ENCODE peak calls at places on chromosome 2, in seven cellular contexts. I is trophoblast cell, G is fibroblast of lung, T is tibial artery, H is small intestine, D is SJSA1, Q is transverse colon. W is an unnamed sample. For H3K27me3, the result is how much of the 10 kb centered on the place peaks cover.

GRCh38 chr2:206820755-206821154 is 55.3 kb downstream of the FASTKD2 start:
- DNase-seq in Q (no peak), D (no peak), G (no peak), T (no peak), H (no peak), I (no peak), W (no peak)

GRCh38 chr2:142395294-142395693 is 264.5 kb upstream of the LRP1B start:
- DNase-seq in Q (no peak), D (no peak), T (no peak), G (no peak), H (no peak), I (no peak), W (no peak)

GRCh38 chr2:98663521-98664090 is 55.2 kb downstream of the UNC50 start:
- DNase-seq in Q (no peak), H (peak), D (no peak), I (no peak), T (no peak), G (no peak), W (no peak)

GRCh38 chr2:23235292-23235691 is 149.7 kb upstream of the KLHL29 start:
- DNase-seq in I (no peak), D (no peak), Q (no peak), G (no peak), H (no peak), T (no peak), W (no peak)

GRCh38 chr2:64876137-64876647 is 113.0 kb upstream of the SLC1A4 start:
- DNase-seq in Q (peak), G (peak), T (no peak), H (peak), D (peak), I (peak), W (peak)

GRCh38 chr2:81739971-81740370 is 1435.4 kb upstream of the LRRTM1 start:
- DNase-seq in I (no peak), Q (no peak), T (no peak), G (peak), H (no peak), D (no peak), W (no peak)

GRCh38 chr2:239194731-239195317 is 206.0 kb downstream of the HDAC4 start:
- DNase-seq in Q (no peak), T (peak), H (no peak), D (no peak), G (no peak), I (no peak), W (no peak)

GRCh38 chr2:98750593-98751282 is 19.8 kb upstream of the MGAT4A start:
- DNase-seq in D (no peak), H (no peak), G (no peak), Q (no peak), I (no peak), T (no peak), W (no peak)

GRCh38 chr2:45244928-45245327 is 235.7 kb upstream of the SIX2 start:
- DNase-seq in G (peak), I (no peak), D (no peak), H (no peak), Q (no peak), T (no peak), W (no peak)

GRCh38 chr2:74944987-74945782 is 13.3 kb upstream of the POLE4 start:
- DNase-seq in D (peak), T (no peak), Q (no peak), G (peak), H (no peak), I (no peak), W (peak)

GRCh38 chr2:224056889-224057288 is 17.8 kb upstream of the SERPINE2 start:
- DNase-seq in G (no peak), I (no peak), H (no peak), Q (no peak), T (no peak), D (no peak), W (no peak)

GRCh38 chr2:71190959-71191943 is 35.7 kb downstream of the PAIP2B start:
- DNase-seq in Q (no peak), I (peak), G (peak), T (no peak), D (no peak), H (no peak), W (peak)

GRCh38 chr2:143730155-143730949 is 601.1 kb downstream of the ARHGAP15 start:
- DNase-seq in G (no peak), D (peak), I (peak), T (no peak), H (no peak), Q (no peak), W (peak)

GRCh38 chr2:67268806-67269205 is 128.3 kb upstream of the ETAA1 start:
- DNase-seq in Q (no peak), I (no peak), T (no peak), D (peak), G (peak), H (no peak), W (no peak)

GRCh38 chr2:230793573-230794359 is 71.0 kb upstream of the ITM2C start:
- DNase-seq in H (peak), T (peak), D (peak), G (peak), I (peak), Q (peak), W (peak)

GRCh38 chr2:85585781-85586105 is 1.5 kb downstream of the VAMP5 start:
- DNase-seq in I (peak), G (peak), H (peak), T (no peak), Q (no peak), D (peak), W (no peak)
- H3K27ac ChIP-seq in I (no peak), G (peak), H (peak), T (peak), Q (peak), D (peak), W (no peak)

GRCh38 chr2:218980800-218981389 is 4.1 kb downstream of the FEV start:
- DNase-seq in G (no peak), I (no peak), Q (no peak), D (no peak), T (no peak), H (no peak), W (no peak)
- H3K27me3 ChIP-seq in G (under half), I (half or more), Q (half or more), D (half or more), T (under half), H (under half), W (half or more)

GRCh38 chr2:30422437-30422805 is 24.6 kb upstream of the LCLAT1 start:
- DNase-seq in D (peak), G (no peak), I (no peak), T (peak), H (peak), Q (peak), W (no peak)
- H3K27ac ChIP-seq in D (peak), G (peak), I (peak), T (peak), H (no peak), Q (peak), W (no peak)

GRCh38 chr2:19356545-19357382 is 1.7 kb downstream of the OSR1 start:
- DNase-seq in D (no peak), T (no peak), I (no peak), H (no peak), Q (no peak), G (peak), W (no peak)

GRCh38 chr2:19355416-19355821 is 3.0 kb downstream of the OSR1 start:
- DNase-seq in Q (no peak), T (no peak), D (no peak), G (peak), H (no peak), I (peak), W (no peak)

GRCh38 chr2:19354417-19355022 is 3.9 kb downstream of the OSR1 start:
- DNase-seq in Q (no peak), H (no peak), T (no peak), D (no peak), G (peak), I (no peak), W (no peak)

GRCh38 chr2:19357383-19358241 is 811 bp downstream of the OSR1 start:
- DNase-seq in Q (peak), D (no peak), H (no peak), I (no peak), T (peak), G (peak), W (no peak)

DNA sequence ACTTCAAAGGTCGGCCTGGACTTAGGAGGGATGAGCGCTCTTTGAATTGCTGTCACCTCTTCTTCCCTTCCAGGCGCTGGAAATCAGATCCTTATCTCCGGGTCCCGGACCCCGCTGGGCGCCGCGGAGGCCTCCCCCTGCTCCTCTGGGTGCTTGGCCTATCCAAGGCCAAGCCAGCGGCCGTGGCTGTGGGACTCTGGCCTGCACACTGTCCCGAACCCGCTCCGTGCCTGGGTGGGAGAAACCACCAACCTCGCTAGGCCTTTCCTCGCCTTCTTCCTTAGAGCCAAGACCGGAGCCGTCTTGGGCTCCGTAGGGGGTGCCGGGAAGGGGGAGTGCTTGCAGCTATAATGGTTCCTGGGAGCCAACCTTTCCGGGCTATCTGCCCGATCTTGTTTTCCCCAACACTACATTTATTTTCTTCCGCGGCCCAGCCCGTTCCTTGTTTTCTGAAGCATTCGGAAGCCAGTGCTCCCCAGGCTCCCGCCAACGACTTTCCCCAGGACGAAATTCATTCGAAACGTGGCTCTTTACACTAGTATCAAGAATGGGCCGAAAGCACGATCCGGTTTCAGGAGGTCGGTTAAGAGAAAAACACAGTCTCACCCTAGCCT is 2.4 kb downstream of the OSR1 start:
- DNase-seq in G (peak), T (no peak), I (no peak), H (no peak), D (no peak), Q (no peak), W (no peak)
- H3K27me3 ChIP-seq in G (under half), T (under half), I (half or more), H (under half), D (under half), Q (half or more), W (half or more)

GRCh38 chr2:234025475-234025874 is 25.0 kb upstream of the SPP2 start:
- DNase-seq in D (no peak), G (no peak), I (no peak), Q (no peak), H (peak), T (no peak), W (no peak)
- H3K27ac ChIP-seq in D (no peak), G (no peak), I (no peak), Q (no peak), H (no peak), T (no peak), W (no peak)

W was measured in foreskin keratinocyte.